ENCODE peak calls at places on chromosomes 6 and 20, in nine cellular contexts. B is pancreas, U is heart right ventricle, V is progenitor cell of endocrine pancreas, Y is cardiac fibroblast, C is lung, D is Calu3, T is mucosa of descending colon, K is NB4. F is an unnamed sample.

GRCh38 chr20:37564016-37564387 is 36.3 kb upstream of the BLCAP start:
- DNase-seq in Y (no peak), D (no peak), C (no peak), T (no peak), B (no peak), K (no peak), V (no peak), U (no peak), F (no peak)

GRCh38 chr6:122049341-122049740 is 350.1 kb upstream of the HSF2 start:
- DNase-seq in V (no peak), C (no peak), K (no peak), B (no peak), D (no peak), Y (peak), U (peak), T (no peak), F (no peak)

GRCh38 chr6:83309344-83309743 is 116.2 kb downstream of the RWDD2A start:
- DNase-seq in T (no peak), V (no peak), D (no peak), C (no peak), K (no peak), B (no peak), U (no peak), Y (peak), F (no peak)

GRCh38 chr6:47159763-47160162 is 117.6 kb upstream of the ADGRF1 start:
- DNase-seq in V (no peak), U (no peak), B (no peak), T (no peak), D (no peak), Y (no peak), C (no peak), K (peak), F (no peak)

GRCh38 chr6:157019115-157019628 is 242.0 kb downstream of the ARID1B start:
- DNase-seq in T (no peak), U (no peak), Y (no peak), C (no peak), B (no peak), V (no peak), D (no peak), K (peak), F (no peak)

GRCh38 chr6:114342826-114343781 is at the start of gene HS3ST5:
- DNase-seq in T (peak), B (peak), Y (peak), D (peak), C (no peak), U (peak), V (peak), K (no peak), F (peak)

GRCh38 chr6:26216015-26216885 is 129.0 kb downstream of the HFE start:
- DNase-seq in B (peak), T (peak), Y (peak), V (no peak), U (no peak), K (peak), D (peak), C (no peak), F (peak)

GRCh38 chr6:109743739-109744138 is 52.6 kb downstream of the FIG4 start:
- DNase-seq in C (no peak), K (no peak), U (no peak), Y (peak), D (no peak), T (no peak), V (no peak), B (no peak), F (no peak)

GRCh38 chr6:15426395-15426794 is 180.5 kb downstream of the JARID2 start:
- DNase-seq in K (no peak), T (no peak), U (no peak), C (no peak), V (no peak), B (no peak), Y (no peak), D (no peak), F (no peak)

GRCh38 chr6:144568241-144568640 is 283.1 kb downstream of the UTRN start:
- DNase-seq in C (no peak), D (no peak), Y (peak), U (no peak), B (no peak), T (no peak), K (no peak), V (no peak), F (no peak)

DNA sequence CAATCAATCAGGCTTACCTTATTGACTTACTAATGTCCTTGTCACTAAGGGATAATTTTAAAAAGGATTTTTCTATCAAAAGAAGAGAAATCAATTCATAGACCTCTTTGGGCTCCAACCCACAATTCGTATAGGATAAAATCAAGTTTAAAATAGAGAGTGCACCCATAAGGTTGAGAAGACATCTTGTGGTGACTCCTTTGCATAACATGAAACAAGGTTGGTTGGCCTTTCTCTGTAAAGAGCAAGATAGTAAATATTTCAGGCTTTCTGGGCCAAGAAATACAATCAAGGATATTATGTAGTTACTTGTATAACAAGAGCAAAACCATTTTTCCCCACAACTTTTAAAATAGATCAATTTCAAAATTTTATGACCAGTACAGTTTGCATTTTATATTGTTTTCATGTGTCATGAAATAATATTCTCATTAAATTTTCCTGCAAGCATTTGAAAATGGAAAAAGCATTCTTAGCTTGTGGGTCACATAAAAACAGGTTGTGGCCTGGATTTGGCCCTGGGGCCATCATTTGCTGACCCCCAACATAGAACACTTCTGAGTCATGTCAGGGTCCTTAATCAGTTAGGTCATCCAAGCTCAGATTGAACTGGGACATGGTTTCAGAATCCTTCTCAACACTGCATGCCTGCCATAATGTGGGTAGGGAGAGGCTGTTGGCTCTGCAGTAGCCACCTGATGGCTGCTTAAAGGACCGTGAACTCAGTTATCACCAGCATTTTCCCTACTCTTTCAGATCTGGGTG is 76.7 kb downstream of the MYB start:
- DNase-seq in K (peak), C (no peak), V (no peak), Y (peak), B (no peak), T (no peak), U (no peak), D (no peak), F (no peak)
- TF ChIP-seq CTCF in K (no peak), C (no peak), V (no peak), Y (no peak), B (no peak), T (no peak), U (no peak), D (no peak), F (no peak)

DNA sequence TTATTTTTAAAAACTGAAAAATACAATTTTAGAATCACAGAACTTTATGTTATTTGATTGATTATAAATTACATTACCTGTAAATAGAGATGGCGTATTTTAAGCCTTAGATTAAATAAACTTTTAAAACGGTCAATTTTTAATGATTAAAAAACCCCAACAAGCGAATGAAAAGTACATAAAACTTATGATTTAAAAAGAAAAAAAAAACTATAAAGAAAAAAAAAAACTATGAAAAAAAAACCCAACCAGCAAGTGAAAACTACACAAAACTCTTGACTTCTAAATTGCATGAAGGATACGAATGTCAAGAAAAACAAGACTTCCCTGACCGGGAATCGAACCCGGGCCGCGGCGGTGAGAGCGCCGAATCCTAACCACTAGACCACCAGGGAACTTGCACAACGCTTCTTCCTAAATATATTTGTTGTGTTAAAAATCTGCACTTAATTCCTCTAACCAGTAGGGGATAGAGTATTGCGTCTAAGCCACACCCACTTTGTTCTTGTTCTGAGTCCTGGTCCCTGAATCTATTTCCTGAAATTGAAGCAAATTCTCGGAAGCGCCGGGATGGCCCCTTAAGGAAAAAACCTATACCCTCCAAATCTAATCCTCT is 10.7 kb upstream of the NCOA7 start:
- DNase-seq in B (peak), C (peak), Y (peak), T (peak), U (peak), K (peak), V (peak), D (peak), F (peak)
- TF ChIP-seq CTCF in B (peak), C (no peak), Y (peak), T (no peak), U (no peak), K (no peak), V (peak), D (no peak), F (no peak)

DNA sequence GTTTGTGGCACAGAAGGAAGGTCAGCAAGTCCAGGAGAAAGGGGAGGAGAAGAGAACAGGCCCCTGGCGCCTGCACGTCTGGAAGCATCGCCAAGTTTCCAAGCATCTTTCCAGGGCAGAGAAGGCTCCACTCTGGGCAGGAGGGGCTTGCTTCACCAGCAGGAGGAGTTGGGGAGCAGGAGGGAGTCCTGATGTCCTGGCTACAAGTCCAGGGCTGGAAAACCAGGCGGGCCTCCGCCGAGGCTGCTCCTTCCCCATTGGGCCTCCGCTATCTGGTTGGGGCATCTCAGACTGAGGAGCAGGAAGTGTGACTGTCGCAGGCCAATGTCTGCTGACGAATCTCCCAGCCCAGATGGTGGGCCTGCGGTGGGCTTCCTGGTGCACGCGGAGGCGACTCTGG is 421.9 kb downstream of the PREX1 start:
- DNase-seq in B (no peak), U (no peak), T (no peak), D (no peak), V (no peak), K (no peak), C (no peak), Y (no peak), F (peak)
- TF ChIP-seq CTCF in B (no peak), U (no peak), T (no peak), D (no peak), V (no peak), K (no peak), C (no peak), Y (no peak), F (no peak)

GRCh38 chr6:166931426-166931970 is 24.9 kb downstream of the RNASET2 start:
- DNase-seq in U (no peak), C (no peak), V (no peak), D (no peak), Y (no peak), K (no peak), T (no peak), B (no peak), F (no peak)

GRCh38 chr6:166927942-166928643 is 28.3 kb downstream of the RNASET2 start:
- DNase-seq in B (no peak), V (no peak), T (no peak), C (no peak), D (no peak), Y (no peak), K (no peak), U (no peak), F (no peak)

GRCh38 chr6:166930354-166930891 is 25.9 kb downstream of the RNASET2 start:
- DNase-seq in T (no peak), V (no peak), D (no peak), B (no peak), U (no peak), K (no peak), C (no peak), Y (no peak), F (no peak)

GRCh38 chr6:166928644-166929515 is 27.5 kb downstream of the RNASET2 start:
- DNase-seq in U (no peak), D (no peak), B (no peak), V (no peak), T (no peak), K (no peak), C (no peak), Y (no peak), F (no peak)

DNA sequence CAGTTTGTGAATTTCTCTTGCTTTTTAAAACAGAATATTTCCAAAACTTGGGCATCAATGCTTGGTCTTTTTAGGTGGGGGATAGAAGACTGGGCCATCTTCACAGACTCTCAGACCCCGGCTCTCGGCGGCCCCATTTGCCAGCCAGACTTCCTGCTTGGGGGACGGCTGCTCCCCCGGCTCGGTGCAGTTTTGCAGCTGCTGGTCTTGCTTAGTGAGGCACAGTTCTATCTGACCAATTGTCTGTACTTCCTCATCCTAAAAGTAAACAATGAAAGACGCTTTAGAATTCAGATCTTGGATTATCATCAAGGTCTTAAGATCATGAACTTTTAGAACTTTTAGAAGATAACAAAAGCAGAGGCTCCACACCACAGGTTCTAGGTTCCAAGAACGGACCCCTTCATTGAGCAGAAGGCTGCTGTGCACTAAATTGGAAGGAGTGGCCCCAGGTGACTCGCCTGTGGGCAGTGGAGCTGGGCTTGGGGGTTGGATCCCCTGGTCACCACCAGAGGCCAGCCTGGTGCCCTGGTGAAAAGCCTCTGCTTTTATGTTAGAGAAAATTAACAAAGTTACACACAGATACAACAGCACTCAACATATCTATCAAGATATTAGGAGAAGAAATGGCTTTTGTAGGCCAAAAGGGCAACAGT is 26.7 kb downstream of the RNASET2 start:
- DNase-seq in K (peak), D (no peak), T (no peak), B (no peak), C (no peak), Y (no peak), V (no peak), U (no peak), F (no peak)
- TF ChIP-seq CTCF in K (peak), D (no peak), T (no peak), B (no peak), C (no peak), Y (no peak), V (no peak), U (no peak), F (no peak)

GRCh38 chr20:41538810-41539596 is 79.2 kb downstream of the CHD6 start:
- DNase-seq in Y (no peak), B (no peak), U (no peak), D (no peak), C (no peak), V (no peak), T (no peak), K (no peak), F (no peak)
- TF ChIP-seq CTCF in Y (no peak), B (no peak), U (no peak), D (no peak), C (no peak), V (peak), T (no peak), K (no peak), F (no peak)

GRCh38 chr6:63507096-63507495 is 65.2 kb upstream of the LOC128125822 start:
- DNase-seq in C (no peak), B (no peak), U (no peak), D (no peak), Y (no peak), T (no peak), K (no peak), V (no peak), F (no peak)
- TF ChIP-seq CTCF in C (no peak), B (no peak), U (no peak), D (no peak), Y (no peak), T (no peak), K (no peak), V (no peak), F (no peak)

DNA sequence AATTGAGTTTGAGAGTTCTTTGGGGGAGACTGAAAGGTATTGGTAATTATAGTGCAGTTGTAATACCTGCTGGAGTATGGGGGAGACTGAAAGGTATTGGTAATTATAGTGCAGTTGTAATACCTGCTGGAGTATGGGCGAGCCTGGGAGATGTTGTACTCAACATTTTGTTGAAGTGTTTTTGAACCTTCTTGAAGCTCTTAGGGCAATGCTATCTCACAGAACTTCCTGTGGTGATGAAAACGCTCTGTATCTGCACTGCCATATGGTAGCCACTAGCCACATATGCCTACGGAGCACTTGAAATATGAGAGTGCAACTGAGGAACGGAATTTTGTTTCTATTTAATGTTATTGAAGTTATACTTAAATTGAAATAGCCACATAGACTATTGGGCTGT is 95.1 kb upstream of the HDGFL1 start:
- DNase-seq in C (no peak), B (no peak), T (no peak), Y (no peak), D (no peak), K (no peak), V (no peak), U (no peak), F (no peak)
- TF ChIP-seq CTCF in C (no peak), B (no peak), T (no peak), Y (no peak), D (no peak), K (no peak), V (no peak), U (no peak), F (no peak)

DNA sequence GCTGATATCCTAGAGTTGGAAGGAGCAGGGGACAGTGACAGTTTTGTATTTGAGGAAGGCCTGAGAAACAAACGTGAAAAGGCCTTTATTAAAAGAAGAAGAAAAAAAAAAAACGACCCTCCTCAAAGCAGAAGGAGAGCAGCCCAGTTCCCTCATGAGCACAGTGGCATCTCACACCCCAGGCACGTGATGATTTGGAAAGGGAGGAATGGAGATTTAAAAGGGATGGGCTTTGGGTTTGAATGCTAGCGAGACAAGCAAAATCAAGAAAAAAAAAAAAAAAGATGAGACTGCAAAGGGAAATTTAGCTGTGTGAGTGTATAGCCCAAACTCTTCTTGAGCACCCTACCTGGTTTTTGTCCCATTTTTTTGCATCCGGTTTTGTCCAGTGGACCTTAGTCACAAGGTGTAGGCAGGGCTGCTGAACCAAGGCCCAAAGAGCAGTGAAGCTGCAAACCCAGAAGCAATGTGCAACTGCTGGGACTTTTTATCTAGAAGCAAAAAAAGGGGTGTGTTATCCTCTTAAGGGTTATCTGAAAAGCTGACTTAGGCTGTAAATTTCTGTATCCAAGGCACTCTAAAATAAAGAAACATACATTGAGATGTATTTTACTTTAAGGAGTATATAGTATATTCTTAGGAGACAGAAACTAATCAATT is 54.5 kb upstream of the RREB1 start:
- DNase-seq in Y (no peak), D (no peak), K (peak), B (no peak), V (no peak), C (no peak), T (no peak), U (no peak), F (no peak)
- TF ChIP-seq CTCF in Y (no peak), D (no peak), K (no peak), B (no peak), V (no peak), C (no peak), T (no peak), U (no peak), F (no peak)

F was measured in activated CD8-positive, alpha-beta T cell treated with anti-CD3 and anti-CD28 coated beads for 36 hours.